ENCODE peak calls at places on chromosomes 6 and 20, in four cellular contexts. U is tibial nerve, X is GM06990, E is left ventricle myocardium superior. C is an unnamed sample.

GRCh38 chr20:11473971-11474370 is 443.7 kb upstream of the BTBD3 start:
- DNase-seq in X (no peak), U (no peak), E (no peak), C (no peak)

GRCh38 chr20:33551778-33552177 is 61.9 kb downstream of the CBFA2T2 start:
- DNase-seq in X (no peak), U (no peak), E (no peak), C (no peak)

GRCh38 chr6:35360349-35361138 is 18.2 kb downstream of the PPARD start:
- DNase-seq in E (peak), U (no peak), X (no peak), C (peak)

GRCh38 chr20:63513207-63513606 is 7.4 kb upstream of the PPDPF start:
- DNase-seq in X (no peak), E (no peak), U (no peak), C (no peak)

GRCh38 chr6:73710470-73710869 is 14.5 kb downstream of the CD109 start:
- DNase-seq in E (no peak), X (no peak), U (peak), C (no peak)

GRCh38 chr20:2752631-2753455 is 47.6 kb downstream of the CPXM1 start:
- DNase-seq in E (peak), X (peak), U (no peak), C (peak)

GRCh38 chr6:154606860-154607259 is 96.4 kb upstream of the CNKSR3 start:
- DNase-seq in X (no peak), U (no peak), E (no peak), C (no peak)

GRCh38 chr6:125749112-125749863 is at the start of gene HEY2:
- DNase-seq in X (peak), U (peak), E (peak), C (peak)

GRCh38 chr6:106804238-106805016 is 170.1 kb downstream of the CD24 start:
- DNase-seq in E (no peak), X (no peak), U (no peak), C (no peak)

GRCh38 chr6:70955441-70956190 is 1.2 kb downstream of the B3GAT2 start:
- DNase-seq in E (peak), X (peak), U (peak), C (peak)

GRCh38 chr6:107670792-107671199 is 153.3 kb downstream of the SCML4 start:
- DNase-seq in E (peak), U (peak), X (peak), C (no peak)

GRCh38 chr20:46293084-46293483 is 15.2 kb downstream of the CDH22 start:
- DNase-seq in X (no peak), E (no peak), U (no peak), C (no peak)

GRCh38 chr6:78623567-78623966 is 243.8 kb upstream of the IRAK1BP1 start:
- DNase-seq in X (no peak), U (no peak), E (no peak), C (no peak)

GRCh38 chr6:162239330-162239729 is 488.2 kb downstream of the PRKN start:
- DNase-seq in U (no peak), X (no peak), E (no peak), C (no peak)

GRCh38 chr20:2292711-2293110 is 3.1 kb upstream of the TGM3 start:
- DNase-seq in U (no peak), X (no peak), E (no peak), C (no peak)

GRCh38 chr20:17721802-17722486 is 22.2 kb downstream of the BANF2 start:
- DNase-seq in E (no peak), U (no peak), X (no peak), C (no peak)

GRCh38 chr6:106098383-106099234 is 12.5 kb downstream of the PRDM1 start:
- DNase-seq in U (no peak), X (no peak), E (no peak), C (no peak)

GRCh38 chr6:26122402-26122792 is 35.2 kb downstream of the HFE start:
- DNase-seq in E (no peak), X (no peak), U (no peak), C (no peak)

GRCh38 chr6:158852312-158853071 is 33.3 kb upstream of the EZR start:
- DNase-seq in E (no peak), X (no peak), U (no peak), C (peak)